ENCODE peak calls at places on chromosomes 6 and 20, in seven cellular contexts. R is GM23248, Z is neuronal stem cell, J is SK-N-SH, V is tibial artery, P is mesenchymal stem cell, X is upper lobe of right lung. N is an unnamed sample.

GRCh38 chr6:44725070-44725469 is 337.6 kb downstream of the CDC5L start:
- DNase-seq in R (peak; percentile 60), Z (no peak), J (no peak), V (no peak), P (peak; percentile 13), X (no peak), N (peak; percentile 57)

GRCh38 chr6:8180327-8181161 is 78.2 kb upstream of the EEF1E1 start:
- DNase-seq in R (peak; percentile 70), Z (peak; percentile 77), J (no peak), V (no peak), P (peak; percentile 42), X (no peak), N (peak; percentile 77)

GRCh38 chr20:10076126-10077080 is 41.6 kb downstream of the ANKEF1 start:
- DNase-seq in R (no peak), Z (no peak), J (no peak), V (no peak), P (no peak), X (no peak), N (no peak)

GRCh38 chr6:84220809-84221409 is 6.5 kb downstream of the CEP162 start:
- DNase-seq in R (peak; percentile 49), Z (no peak), J (peak; percentile 7), V (no peak), P (peak; percentile 30), X (no peak), N (no peak)

GRCh38 chr6:18360188-18360587 is 27.0 kb upstream of the RNF144B start:
- DNase-seq in R (no peak), Z (no peak), J (no peak), V (no peak), P (no peak), X (no peak), N (no peak)

GRCh38 chr6:137013738-137014602 is 30.8 kb downstream of the IL20RA start:
- DNase-seq in R (peak; percentile 72), Z (no peak), J (peak; percentile 56), V (no peak), P (peak; percentile 61), X (no peak), N (peak; percentile 14)

GRCh38 chr6:16352258-16352635 is 113.9 kb downstream of the GMPR start:
- DNase-seq in R (peak; percentile 86), Z (no peak), J (no peak), V (no peak), P (peak; percentile 86), X (no peak), N (no peak)

GRCh38 chr20:43434565-43434964 is 23.1 kb upstream of the SRSF6 start:
- DNase-seq in R (no peak), Z (no peak), J (no peak), V (peak; percentile 7), P (no peak), X (no peak), N (no peak)

GRCh38 chr6:15036690-15037245 is 209.1 kb upstream of the JARID2 start:
- DNase-seq in R (no peak), Z (no peak), J (peak; percentile 75), V (no peak), P (peak; percentile 42), X (peak; percentile 67), N (no peak)

GRCh38 chr6:100078509-100078908 is 84.5 kb upstream of the MCHR2 start:
- DNase-seq in R (peak; percentile 57), Z (peak; percentile 8), J (peak; percentile 4), V (no peak), P (peak; percentile 23), X (no peak), N (peak; percentile 75)

GRCh38 chr20:38001173-38001875 is 31.9 kb downstream of the TTI1 start:
- DNase-seq in R (peak; percentile 88), Z (no peak), J (no peak), V (no peak), P (peak; percentile 87), X (no peak), N (peak; percentile 59)

GRCh38 chr6:166221040-166221439 is 53.4 kb upstream of the TBXT start:
- DNase-seq in R (no peak), Z (no peak), J (no peak), V (no peak), P (no peak), X (no peak), N (no peak)

GRCh38 chr6:126753616-126754015 is 364.9 kb upstream of the RSPO3 start:
- DNase-seq in R (peak; percentile 26), Z (no peak), J (no peak), V (no peak), P (no peak), X (no peak), N (no peak)

GRCh38 chr6:111710911-111711310 is 105.2 kb upstream of the TRAF3IP2 start:
- DNase-seq in R (no peak), Z (no peak), J (no peak), V (no peak), P (no peak), X (no peak), N (no peak)

GRCh38 chr6:133184798-133185380 is 56.3 kb upstream of the EYA4 start:
- DNase-seq in R (peak; percentile 47), Z (no peak), J (no peak), V (no peak), P (peak; percentile 33), X (no peak), N (no peak)

GRCh38 chr20:56827763-56828162 is 198.7 kb downstream of the TFAP2C start:
- DNase-seq in R (no peak), Z (no peak), J (no peak), V (no peak), P (no peak), X (no peak), N (no peak)

GRCh38 chr20:60869032-60869550 is 383.0 kb upstream of the CDH4 start:
- DNase-seq in R (no peak), Z (no peak), J (no peak), V (no peak), P (no peak), X (no peak), N (no peak)

GRCh38 chr6:85669735-85670194 is 27.1 kb upstream of the SYNCRIP start:
- DNase-seq in R (peak; percentile 49), Z (no peak), J (no peak), V (no peak), P (peak; percentile 56), X (no peak), N (no peak)

GRCh38 chr6:113786168-113786567 is 71.0 kb upstream of the MARCKS start:
- DNase-seq in R (no peak), Z (no peak), J (no peak), V (no peak), P (no peak), X (no peak), N (no peak)

GRCh38 chr6:73521351-73522254 is 771 bp upstream of the EEF1A1 start:
- DNase-seq in R (peak; percentile 95), Z (no peak), J (peak; percentile 83), V (peak; percentile 89), P (peak; percentile 95), X (peak; percentile 91), N (no peak)

GRCh38 chr6:73528897-73529296 is 8.1 kb upstream of the EEF1A1 start:
- DNase-seq in R (no peak), Z (no peak), J (no peak), V (no peak), P (no peak), X (no peak), N (no peak)

GRCh38 chr6:73523434-73524123 is 2.7 kb upstream of the EEF1A1 start:
- DNase-seq in R (peak; percentile 67), Z (no peak), J (no peak), V (peak; percentile 73), P (no peak), X (peak; percentile 88), N (peak; percentile 81)

GRCh38 chr6:73520688-73521350 is at the start of gene EEF1A1:
- DNase-seq in R (peak; percentile 100), Z (peak; percentile 99), J (peak; percentile 96), V (peak; percentile 100), P (peak; percentile 100), X (peak; percentile 100), N (peak; percentile 100)

GRCh38 chr6:73525546-73526330 is 4.9 kb upstream of the EEF1A1 start:
- DNase-seq in R (peak; percentile 62), Z (no peak), J (no peak), V (no peak), P (no peak), X (no peak), N (no peak)
- H3K4me3 ChIP-seq in R (no peak overlapping the region), Z (no peak overlapping the region), J (no peak overlapping the region), V (no peak overlapping the region), P (no peak overlapping the region), X (no peak overlapping the region), N (no peak overlapping the region)

DNA sequence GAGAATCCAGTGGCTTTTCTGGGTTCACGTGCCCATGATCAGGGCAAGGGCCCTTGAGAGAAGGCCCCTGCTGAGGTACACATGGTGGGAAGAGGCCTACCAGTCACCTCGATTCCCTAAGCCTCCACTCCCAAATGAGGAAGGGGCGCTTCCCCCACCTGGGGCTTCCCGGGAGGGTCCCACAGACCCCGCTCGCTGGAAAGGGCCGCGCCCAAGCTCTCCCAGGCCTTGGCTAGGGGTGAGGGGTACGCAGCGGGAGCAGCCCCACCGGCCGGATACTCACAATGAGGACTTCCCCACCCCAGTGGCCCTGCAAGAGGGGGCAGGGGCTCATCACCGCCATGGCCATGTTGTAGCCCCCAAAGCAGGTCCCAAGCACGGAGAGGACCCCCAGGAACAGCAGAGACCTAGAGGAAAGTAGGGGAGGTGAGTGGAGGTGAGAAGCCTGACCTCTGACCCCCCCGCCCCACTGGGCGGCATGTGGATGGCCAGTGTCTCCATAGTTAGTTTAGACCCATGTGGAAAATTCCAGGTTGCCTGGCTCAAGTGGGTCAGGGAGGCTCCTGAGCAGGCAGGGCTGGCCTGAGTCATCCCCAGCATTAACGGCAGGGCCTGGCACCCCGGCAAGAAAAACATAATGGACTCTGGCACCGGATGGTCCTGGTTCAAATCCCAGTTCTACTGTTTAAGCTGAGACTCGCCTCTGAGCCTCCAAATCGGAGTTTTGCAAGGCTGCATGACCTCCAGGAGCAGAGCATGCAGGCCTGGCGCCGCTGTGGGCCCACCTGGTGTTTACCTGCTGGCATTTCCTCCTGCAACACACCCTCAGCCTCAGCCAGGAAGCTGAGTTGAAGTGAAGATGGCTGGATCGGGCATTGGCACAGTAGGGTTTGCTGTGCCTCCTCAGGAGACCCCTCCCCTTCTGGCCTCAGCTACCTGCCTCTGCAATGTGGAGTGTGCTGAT is 6.6 kb downstream of the SLC52A3 start:
- DNase-seq in R (peak; percentile 6), Z (no peak), J (no peak), V (peak; percentile 58), P (no peak), X (no peak), N (peak; percentile 17)
- H3K27me3 ChIP-seq in R (peaks cover 31% of the 10 kb centered on the region), Z (peaks cover 8% of the 10 kb centered on the region), J (peaks cover 13% of the 10 kb centered on the region), V (peaks cover 30% of the 10 kb centered on the region), P (peaks cover 68% of the 10 kb centered on the region), X (peaks cover 7% of the 10 kb centered on the region), N (no peaks in the 10 kb centered on the region)

GRCh38 chr6:102197211-102197610 is 803.7 kb downstream of the GRIK2 start:
- DNase-seq in R (no peak), Z (no peak), J (no peak), V (no peak), P (no peak), X (no peak), N (no peak)

GRCh38 chr6:102195311-102195710 is 801.8 kb downstream of the GRIK2 start:
- DNase-seq in R (no peak), Z (no peak), J (no peak), V (no peak), P (no peak), X (no peak), N (no peak)
- H3K9me3 ChIP-seq in R (no peaks in the 10 kb centered on the region), Z (peaks cover 9% of the 10 kb centered on the region), J (peaks cover 4% of the 10 kb centered on the region), V (peaks cover 24% of the 10 kb centered on the region), P (peaks cover 44% of the 10 kb centered on the region), X (peaks cover 6% of the 10 kb centered on the region), N (peaks cover 3% of the 10 kb centered on the region)

DNA sequence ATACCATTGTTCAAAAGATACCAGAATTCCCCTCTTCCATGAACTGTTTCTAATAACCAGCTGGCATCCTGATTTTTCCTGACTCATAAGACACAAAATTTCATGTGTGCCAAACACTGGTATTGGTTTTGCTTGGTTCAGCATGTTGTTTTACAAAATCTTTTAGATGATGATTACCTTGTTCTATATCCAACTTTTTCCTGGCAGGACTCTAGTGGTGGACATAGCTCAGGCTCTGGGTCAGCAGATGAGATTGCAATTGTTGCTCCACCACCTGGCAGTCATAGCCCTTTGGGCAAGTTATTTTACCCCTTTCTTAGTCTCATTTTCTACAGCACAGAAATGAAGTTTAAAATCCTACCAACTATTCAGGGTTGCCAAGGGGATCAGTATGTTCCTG is 6.2 kb downstream of the TRIM38 start:
- DNase-seq in R (peak; percentile 78), Z (no peak), J (no peak), V (no peak), P (no peak), X (no peak), N (peak; percentile 43)
- H3K4me3 ChIP-seq in R (peak overlapping the region; percentile 22), Z (no peak overlapping the region), J (no peak overlapping the region), V (no peak overlapping the region), P (no peak overlapping the region), X (no peak overlapping the region), N (no peak overlapping the region)